ENCODE peak calls at places on chromosomes 12 and 14, in seven cellular contexts. D is HFF-Myc, G is astrocyte of the spinal cord, U is RWPE1, H is fibroblast of lung, R is glutamatergic neuron, T is A549. Y is an unnamed sample.

GRCh38 chr12:122743895-122744525 is 8.6 kb upstream of the DENR start:
- DNase-seq in D (no peak), G (no peak), U (no peak), H (no peak), R (no peak), T (no peak), Y (no peak)

GRCh38 chr14:92627707-92628215 is 114.2 kb downstream of the RIN3 start:
- DNase-seq in D (no peak), G (no peak), U (no peak), H (no peak), R (no peak), T (no peak), Y (no peak)

GRCh38 chr14:58299665-58300202 is 1.4 kb downstream of the ARID4A start:
- DNase-seq in D (no peak), G (peak; percentile 15), U (no peak), H (no peak), R (no peak), T (no peak), Y (no peak)

GRCh38 chr14:81940636-81941035 is 407.0 kb upstream of the SEL1L start:
- DNase-seq in D (no peak), G (no peak), U (no peak), H (no peak), R (no peak), T (no peak), Y (no peak)

GRCh38 chr12:50222275-50222783 is 55.2 kb upstream of the CERS5 start:
- DNase-seq in D (peak; percentile 89), G (peak; percentile 91), U (peak; percentile 74), H (peak; percentile 95), R (peak; percentile 55), T (peak; percentile 73), Y (no peak)

GRCh38 chr14:42110167-42110566 is 503.5 kb downstream of the LRFN5 start:
- DNase-seq in D (peak; percentile 25), G (peak; percentile 67), U (peak; percentile 9), H (peak; percentile 74), R (no peak), T (peak; percentile 66), Y (no peak)

GRCh38 chr12:57621497-57622292 is 10.5 kb downstream of the ARHGEF25 start:
- DNase-seq in D (no peak), G (no peak), U (peak; percentile 61), H (no peak), R (peak; percentile 90), T (peak; percentile 64), Y (peak; percentile 64)

GRCh38 chr12:28905220-28905940 is 243.7 kb upstream of the FAR2 start:
- DNase-seq in D (no peak), G (no peak), U (no peak), H (no peak), R (no peak), T (no peak), Y (no peak)

GRCh38 chr12:90910958-90911357 is 44.0 kb downstream of the CCER1 start:
- DNase-seq in D (no peak), G (no peak), U (no peak), H (no peak), R (no peak), T (no peak), Y (no peak)

GRCh38 chr12:98594050-98594853 is 766 bp downstream of the SLC25A3 start:
- DNase-seq in D (no peak), G (peak; percentile 7), U (no peak), H (peak; percentile 38), R (peak; percentile 31), T (no peak), Y (no peak)

GRCh38 chr12:47942327-47943230 is 20.8 kb upstream of the TMEM106C start:
- DNase-seq in D (no peak), G (no peak), U (no peak), H (no peak), R (peak; percentile 85), T (no peak), Y (peak; percentile 25)

GRCh38 chr12:94557896-94558295 is 92.5 kb downstream of the TMCC3 start:
- DNase-seq in D (no peak), G (no peak), U (no peak), H (no peak), R (no peak), T (no peak), Y (no peak)

GRCh38 chr12:31702047-31702446 is 26.8 kb downstream of the AMN1 start:
- DNase-seq in D (peak; percentile 10), G (peak; percentile 7), U (no peak), H (peak; percentile 3), R (no peak), T (peak; percentile 60), Y (no peak)

GRCh38 chr14:96666088-96666487 is 131.1 kb upstream of the VRK1 start:
- DNase-seq in D (no peak), G (no peak), U (no peak), H (no peak), R (no peak), T (no peak), Y (no peak)

GRCh38 chr12:80353254-80353653 is 90.8 kb upstream of the PTPRQ start:
- DNase-seq in D (no peak), G (peak; percentile 50), U (no peak), H (peak; percentile 15), R (no peak), T (peak; percentile 5), Y (no peak)

GRCh38 chr14:104582649-104583048 is 3.1 kb downstream of the C14orf180 start:
- DNase-seq in D (no peak), G (no peak), U (no peak), H (no peak), R (no peak), T (no peak), Y (no peak)

GRCh38 chr12:124500232-124501079 is 67.0 kb downstream of the NCOR2 start:
- DNase-seq in D (no peak), G (peak; percentile 62), U (peak; percentile 85), H (no peak), R (no peak), T (no peak), Y (no peak)

GRCh38 chr12:105765053-105766019 is 373.4 kb downstream of the NUAK1 start:
- DNase-seq in D (no peak), G (no peak), U (no peak), H (no peak), R (no peak), T (no peak), Y (no peak)

GRCh38 chr14:61607570-61608244 is 87.6 kb upstream of the HIF1A start:
- DNase-seq in D (no peak), G (no peak), U (no peak), H (no peak), R (peak; percentile 58), T (no peak), Y (no peak)

GRCh38 chr14:30799933-30800332 is 74.4 kb upstream of the COCH start:
- DNase-seq in D (no peak), G (no peak), U (no peak), H (no peak), R (no peak), T (no peak), Y (no peak)

GRCh38 chr12:20367731-20368652 is at the start of gene PDE3A:
- DNase-seq in D (no peak), G (peak; percentile 91), U (peak; percentile 23), H (peak; percentile 84), R (peak; percentile 84), T (peak; percentile 79), Y (no peak)
- TF ChIP-seq CTCF in D (peak; percentile 2), G (peak; percentile 26), U (no peak), H (no peak), R (peak; percentile 27), T (no peak), Y (no peak)

GRCh38 chr14:68921666-68922065 is 57.4 kb downstream of the ACTN1 start:
- DNase-seq in D (no peak), G (no peak), U (no peak), H (no peak), R (no peak), T (no peak), Y (no peak)
- TF ChIP-seq CTCF in D (no peak), G (peak; percentile 30), U (no peak), H (no peak), R (no peak), T (no peak), Y (no peak)

GRCh38 chr12:89695100-89695499 is 13.5 kb downstream of the ATP2B1 start:
- DNase-seq in D (no peak), G (peak; percentile 56), U (no peak), H (peak; percentile 56), R (no peak), T (no peak), Y (no peak)
- TF ChIP-seq CTCF in D (no peak), G (no peak), U (no peak), H (no peak), R (no peak), T (no peak), Y (no peak)

GRCh38 chr14:59631237-59631636 is 54.6 kb upstream of the CCDC175 start:
- DNase-seq in D (no peak), G (no peak), U (peak; percentile 37), H (peak; percentile 0), R (peak; percentile 36), T (peak; percentile 12), Y (no peak)
- TF ChIP-seq CTCF in D (peak; percentile 32), G (peak; percentile 36), U (no peak), H (no peak), R (peak; percentile 71), T (no peak), Y (no peak)